ENCODE peak calls at places on chromosomes 13 and 19, in seven cellular contexts. One of them, this sample, is unnamed.

GRCh38 chr19:1133471-1133929 is 29.7 kb downstream of the GPX4 start:
- DNase-seq in GM12864: peak
- DNase-seq in cardiac fibroblast: no peak
- DNase-seq in tibial artery: no peak
- DNase-seq in neural crest cell: no peak
- DNase-seq in uterus: no peak
- DNase-seq in heart right ventricle: no peak
- DNase-seq in this sample: no peak

GRCh38 chr13:103066991-103067390 is 774 bp upstream of the SLC10A2 start:
- DNase-seq in uterus: no peak
- DNase-seq in heart right ventricle: no peak
- DNase-seq in tibial artery: no peak
- DNase-seq in GM12864: no peak
- DNase-seq in cardiac fibroblast: no peak
- DNase-seq in neural crest cell: no peak
- DNase-seq in this sample: no peak

GRCh38 chr13:28000567-28000966 is 12.1 kb upstream of the URAD start:
- DNase-seq in tibial artery: peak
- DNase-seq in heart right ventricle: no peak
- DNase-seq in GM12864: no peak
- DNase-seq in uterus: no peak
- DNase-seq in cardiac fibroblast: no peak
- DNase-seq in neural crest cell: no peak
- DNase-seq in this sample: no peak

GRCh38 chr13:53105477-53105876 is 76.9 kb downstream of the OLFM4 start:
- DNase-seq in uterus: no peak
- DNase-seq in heart right ventricle: no peak
- DNase-seq in neural crest cell: no peak
- DNase-seq in GM12864: no peak
- DNase-seq in tibial artery: no peak
- DNase-seq in cardiac fibroblast: no peak
- DNase-seq in this sample: no peak

GRCh38 chr13:51469790-51470189 is 17.0 kb upstream of the INTS6 start:
- DNase-seq in neural crest cell: no peak
- DNase-seq in tibial artery: no peak
- DNase-seq in GM12864: no peak
- DNase-seq in heart right ventricle: no peak
- DNase-seq in uterus: no peak
- DNase-seq in cardiac fibroblast: no peak
- DNase-seq in this sample: no peak

GRCh38 chr13:114077938-114078335 is 54.5 kb downstream of the RASA3 start:
- DNase-seq in tibial artery: peak
- DNase-seq in GM12864: no peak
- DNase-seq in uterus: peak
- DNase-seq in neural crest cell: no peak
- DNase-seq in heart right ventricle: no peak
- DNase-seq in cardiac fibroblast: peak
- DNase-seq in this sample: peak

GRCh38 chr13:21022694-21023325 is 38.6 kb downstream of the LATS2 start:
- DNase-seq in tibial artery: no peak
- DNase-seq in neural crest cell: no peak
- DNase-seq in cardiac fibroblast: no peak
- DNase-seq in uterus: no peak
- DNase-seq in GM12864: no peak
- DNase-seq in heart right ventricle: no peak
- DNase-seq in this sample: peak

GRCh38 chr13:91621161-91621560 is 222.7 kb downstream of the GPC5 start:
- DNase-seq in GM12864: no peak
- DNase-seq in uterus: no peak
- DNase-seq in neural crest cell: no peak
- DNase-seq in heart right ventricle: no peak
- DNase-seq in cardiac fibroblast: no peak
- DNase-seq in tibial artery: no peak
- DNase-seq in this sample: no peak

GRCh38 chr19:33503791-33504444 is 17.7 kb downstream of the PEPD start:
- DNase-seq in uterus: no peak
- DNase-seq in GM12864: no peak
- DNase-seq in cardiac fibroblast: no peak
- DNase-seq in heart right ventricle: no peak
- DNase-seq in tibial artery: no peak
- DNase-seq in neural crest cell: no peak
- DNase-seq in this sample: peak

GRCh38 chr13:23025848-23026608 is 154.8 kb upstream of the SGCG start:
- DNase-seq in GM12864: no peak
- DNase-seq in tibial artery: no peak
- DNase-seq in cardiac fibroblast: no peak
- DNase-seq in uterus: no peak
- DNase-seq in heart right ventricle: no peak
- DNase-seq in neural crest cell: no peak
- DNase-seq in this sample: no peak

GRCh38 chr13:73708393-73708985 is 425.7 kb downstream of the KLF12 start:
- DNase-seq in neural crest cell: peak
- DNase-seq in heart right ventricle: peak
- DNase-seq in cardiac fibroblast: peak
- DNase-seq in tibial artery: no peak
- DNase-seq in uterus: peak
- DNase-seq in GM12864: no peak
- DNase-seq in this sample: no peak

GRCh38 chr13:75196112-75196855 is 285.7 kb downstream of the TBC1D4 start:
- DNase-seq in tibial artery: no peak
- DNase-seq in neural crest cell: no peak
- DNase-seq in uterus: no peak
- DNase-seq in GM12864: no peak
- DNase-seq in heart right ventricle: no peak
- DNase-seq in cardiac fibroblast: peak
- DNase-seq in this sample: no peak

GRCh38 chr19:30887042-30887441 is 462.2 kb downstream of the TSHZ3 start:
- DNase-seq in uterus: no peak
- DNase-seq in tibial artery: no peak
- DNase-seq in neural crest cell: no peak
- DNase-seq in GM12864: no peak
- DNase-seq in cardiac fibroblast: no peak
- DNase-seq in heart right ventricle: no peak
- DNase-seq in this sample: no peak

DNA sequence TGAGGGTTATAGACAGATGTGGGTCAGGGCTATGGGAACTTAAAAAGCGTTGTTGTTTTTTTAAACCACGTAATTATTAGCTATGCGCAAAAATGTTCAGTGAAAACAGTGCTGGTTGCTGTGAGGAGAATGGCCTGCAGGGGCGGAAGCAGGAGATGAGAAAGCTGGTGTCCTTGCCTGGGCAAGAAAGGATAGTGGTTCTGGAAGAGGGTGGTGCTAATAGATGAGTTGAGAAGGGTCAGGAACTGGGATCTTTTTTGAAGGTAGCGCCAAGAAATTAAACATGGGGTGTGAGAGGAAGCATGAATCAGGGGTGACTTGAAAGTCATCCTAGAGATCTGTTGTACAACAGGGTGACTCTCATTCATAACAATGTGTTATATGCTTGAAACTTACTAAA is 4.8 kb upstream of the SMG9 start:
- DNase-seq in tibial artery: no peak
- DNase-seq in GM12864: no peak
- DNase-seq in neural crest cell: no peak
- DNase-seq in uterus: no peak
- DNase-seq in heart right ventricle: no peak
- DNase-seq in cardiac fibroblast: peak
- DNase-seq in this sample: no peak
- TF ChIP-seq CTCF in tibial artery: no peak
- TF ChIP-seq CTCF in GM12864: peak
- TF ChIP-seq CTCF in neural crest cell: peak
- TF ChIP-seq CTCF in uterus: no peak
- TF ChIP-seq CTCF in heart right ventricle: no peak
- TF ChIP-seq CTCF in cardiac fibroblast: peak
- TF ChIP-seq CTCF in this sample: peak

GRCh38 chr13:33206945-33207615 is 78.5 kb downstream of the STARD13 start:
- DNase-seq in uterus: no peak
- DNase-seq in cardiac fibroblast: no peak
- DNase-seq in neural crest cell: no peak
- DNase-seq in tibial artery: no peak
- DNase-seq in heart right ventricle: no peak
- DNase-seq in GM12864: no peak
- DNase-seq in this sample: no peak
- TF ChIP-seq CTCF in uterus: no peak
- TF ChIP-seq CTCF in cardiac fibroblast: no peak
- TF ChIP-seq CTCF in neural crest cell: no peak
- TF ChIP-seq CTCF in tibial artery: no peak
- TF ChIP-seq CTCF in heart right ventricle: no peak
- TF ChIP-seq CTCF in GM12864: no peak
- TF ChIP-seq CTCF in this sample: no peak

DNA sequence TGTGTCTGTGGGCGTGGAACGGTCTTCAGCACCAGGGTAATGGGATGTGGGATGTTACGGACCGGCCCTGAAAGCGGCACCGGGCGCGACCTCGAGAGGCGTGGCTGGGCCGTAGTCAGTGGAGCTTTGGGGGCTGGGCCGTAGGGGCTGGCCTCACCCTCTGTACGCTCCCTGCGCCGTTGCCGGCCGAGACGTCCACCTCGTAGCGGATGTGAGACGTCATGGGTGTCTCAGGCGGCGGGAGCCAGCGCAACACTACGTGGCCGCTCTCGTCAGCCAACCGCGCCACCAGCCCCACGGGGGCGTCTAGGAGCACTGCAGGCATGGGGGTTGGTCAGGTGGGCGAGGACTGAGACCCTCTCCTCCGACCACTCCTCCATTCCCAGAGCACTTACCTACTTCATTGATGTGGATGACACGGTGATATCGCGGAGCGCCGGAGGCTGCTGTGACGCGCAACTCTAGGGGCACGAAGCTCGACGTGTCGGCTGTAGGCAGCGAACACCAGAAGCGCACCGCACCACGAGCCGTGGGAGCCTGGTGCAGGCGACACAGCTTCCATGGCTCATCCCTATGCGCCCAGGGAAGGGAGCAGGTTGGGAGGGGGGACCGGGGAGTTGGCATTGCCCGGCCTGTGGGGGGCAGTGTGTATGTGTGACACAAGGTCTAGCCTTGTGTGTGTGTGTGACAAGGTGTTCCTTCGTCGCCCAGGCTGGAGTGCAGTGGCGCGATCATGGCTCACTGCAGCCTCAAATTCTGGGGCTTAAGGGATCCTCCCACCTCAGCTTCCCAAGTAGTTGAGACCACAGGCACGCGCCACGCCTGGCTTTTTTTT is 2.4 kb downstream of the EPOR start:
- DNase-seq in GM12864: peak
- DNase-seq in uterus: no peak
- DNase-seq in heart right ventricle: peak
- DNase-seq in tibial artery: peak
- DNase-seq in cardiac fibroblast: peak
- DNase-seq in neural crest cell: peak
- DNase-seq in this sample: peak
- TF ChIP-seq CTCF in GM12864: peak
- TF ChIP-seq CTCF in uterus: no peak
- TF ChIP-seq CTCF in heart right ventricle: no peak
- TF ChIP-seq CTCF in tibial artery: no peak
- TF ChIP-seq CTCF in cardiac fibroblast: peak
- TF ChIP-seq CTCF in neural crest cell: peak
- TF ChIP-seq CTCF in this sample: no peak

GRCh38 chr19:40600086-40600917 is 867 bp upstream of the LTBP4 start:
- DNase-seq in cardiac fibroblast: no peak
- DNase-seq in heart right ventricle: peak
- DNase-seq in tibial artery: peak
- DNase-seq in uterus: peak
- DNase-seq in GM12864: no peak
- DNase-seq in neural crest cell: no peak
- DNase-seq in this sample: no peak
- TF ChIP-seq CTCF in cardiac fibroblast: no peak
- TF ChIP-seq CTCF in heart right ventricle: no peak
- TF ChIP-seq CTCF in tibial artery: no peak
- TF ChIP-seq CTCF in uterus: no peak
- TF ChIP-seq CTCF in GM12864: no peak
- TF ChIP-seq CTCF in neural crest cell: no peak
- TF ChIP-seq CTCF in this sample: no peak

GRCh38 chr13:108609353-108609752 is 20.1 kb upstream of the MYO16 start:
- DNase-seq in cardiac fibroblast: peak
- DNase-seq in tibial artery: no peak
- DNase-seq in heart right ventricle: no peak
- DNase-seq in uterus: no peak
- DNase-seq in neural crest cell: no peak
- DNase-seq in GM12864: no peak
- DNase-seq in this sample: no peak
- TF ChIP-seq CTCF in cardiac fibroblast: peak
- TF ChIP-seq CTCF in tibial artery: no peak
- TF ChIP-seq CTCF in heart right ventricle: peak
- TF ChIP-seq CTCF in uterus: peak
- TF ChIP-seq CTCF in neural crest cell: peak
- TF ChIP-seq CTCF in GM12864: peak
- TF ChIP-seq CTCF in this sample: peak

GRCh38 chr19:32336259-32337111 is 8.9 kb upstream of the ZNF507 start:
- DNase-seq in heart right ventricle: no peak
- DNase-seq in tibial artery: no peak
- DNase-seq in cardiac fibroblast: peak
- DNase-seq in neural crest cell: no peak
- DNase-seq in GM12864: no peak
- DNase-seq in uterus: peak
- DNase-seq in this sample: no peak
- TF ChIP-seq CTCF in heart right ventricle: no peak
- TF ChIP-seq CTCF in tibial artery: no peak
- TF ChIP-seq CTCF in cardiac fibroblast: peak
- TF ChIP-seq CTCF in neural crest cell: no peak
- TF ChIP-seq CTCF in GM12864: no peak
- TF ChIP-seq CTCF in uterus: no peak
- TF ChIP-seq CTCF in this sample: peak

GRCh38 chr19:44642375-44642774 is 1.3 kb upstream of the PVR start:
- DNase-seq in uterus: no peak
- DNase-seq in tibial artery: no peak
- DNase-seq in GM12864: no peak
- DNase-seq in heart right ventricle: no peak
- DNase-seq in cardiac fibroblast: no peak
- DNase-seq in neural crest cell: no peak
- DNase-seq in this sample: no peak

GRCh38 chr19:44644391-44645016 is 794 bp downstream of the PVR start:
- DNase-seq in heart right ventricle: no peak
- DNase-seq in cardiac fibroblast: peak
- DNase-seq in uterus: peak
- DNase-seq in neural crest cell: peak
- DNase-seq in tibial artery: no peak
- DNase-seq in GM12864: no peak
- DNase-seq in this sample: no peak

GRCh38 chr19:44641866-44642265 is 1.8 kb upstream of the PVR start:
- DNase-seq in GM12864: no peak
- DNase-seq in neural crest cell: no peak
- DNase-seq in heart right ventricle: no peak
- DNase-seq in tibial artery: no peak
- DNase-seq in cardiac fibroblast: no peak
- DNase-seq in uterus: no peak
- DNase-seq in this sample: no peak

GRCh38 chr19:44645407-44646048 is 1.8 kb downstream of the PVR start:
- DNase-seq in heart right ventricle: no peak
- DNase-seq in neural crest cell: no peak
- DNase-seq in uterus: no peak
- DNase-seq in GM12864: no peak
- DNase-seq in cardiac fibroblast: no peak
- DNase-seq in tibial artery: no peak
- DNase-seq in this sample: no peak

GRCh38 chr19:44643605-44644390 is at the start of gene PVR:
- DNase-seq in tibial artery: peak
- DNase-seq in GM12864: no peak
- DNase-seq in cardiac fibroblast: peak
- DNase-seq in neural crest cell: peak
- DNase-seq in uterus: peak
- DNase-seq in heart right ventricle: peak
- DNase-seq in this sample: no peak
- TF ChIP-seq CTCF in tibial artery: no peak
- TF ChIP-seq CTCF in GM12864: no peak
- TF ChIP-seq CTCF in cardiac fibroblast: no peak
- TF ChIP-seq CTCF in neural crest cell: peak
- TF ChIP-seq CTCF in uterus: no peak
- TF ChIP-seq CTCF in heart right ventricle: no peak
- TF ChIP-seq CTCF in this sample: peak

This sample was measured in chondrocyte.